ENCODE peak calls at places on chromosome 22, in six cellular contexts. E is HAP-1; L is LHCN-M2; I is NCI-H1092; R is SJSA1; Z is activated T-cell treated with anti-CD3 and anti-CD28 coated beads, Interleukin-2, amount 50 U/mL, for 48 hours. P is an unnamed sample.

GRCh38 chr22:28027453-28028448 is 108.7 kb upstream of the PITPNB start:
- DNase-seq in R (no peak), Z (peak), L (no peak), E (no peak), I (peak), P (no peak)

GRCh38 chr22:43823353-43823908 is 11.3 kb upstream of the EFCAB6 start:
- DNase-seq in L (peak), E (no peak), Z (no peak), I (no peak), R (no peak), P (peak)

GRCh38 chr22:43925433-43926348 is 2.1 kb downstream of the PNPLA3 start:
- DNase-seq in Z (no peak), E (peak), I (no peak), L (peak), R (peak), P (peak)

GRCh38 chr22:31870890-31871289 is 73.4 kb upstream of the YWHAH start:
- DNase-seq in L (peak), E (no peak), R (peak), I (no peak), Z (no peak), P (peak)

GRCh38 chr22:46084943-46085830 is 65.1 kb upstream of the PPARA start:
- DNase-seq in Z (no peak), I (no peak), R (peak), L (peak), E (no peak), P (peak)

GRCh38 chr22:39524753-39525657 is 4.6 kb downstream of the ATF4 start:
- DNase-seq in L (no peak), Z (peak), R (no peak), E (no peak), I (no peak), P (no peak)

GRCh38 chr22:23067691-23068090 is 2.6 kb upstream of the GNAZ start:
- DNase-seq in R (peak), E (no peak), L (no peak), Z (no peak), I (no peak), P (no peak)

GRCh38 chr22:39598017-39598965 is 27.7 kb downstream of the CACNA1I start:
- DNase-seq in Z (peak), E (peak), L (no peak), R (no peak), I (no peak), P (no peak)

GRCh38 chr22:25282671-25283561 is 63.5 kb downstream of the CRYBB2 start:
- DNase-seq in R (no peak), L (no peak), I (no peak), E (no peak), Z (no peak), P (no peak)

GRCh38 chr22:43109921-43110443 is 568 bp upstream of the BIK start:
- DNase-seq in R (no peak), L (no peak), E (no peak), Z (no peak), I (no peak), P (no peak)

GRCh38 chr22:40036591-40037225 is 42.0 kb downstream of the FAM83F start:
- DNase-seq in R (peak), E (peak), I (peak), L (peak), Z (peak), P (peak)

GRCh38 chr22:20920881-20921203 is 3.6 kb downstream of the CRKL start:
- DNase-seq in I (no peak), L (no peak), R (no peak), E (peak), Z (no peak), P (no peak)

GRCh38 chr22:29142116-29142515 is 63.6 kb upstream of the EMID1 start:
- DNase-seq in I (no peak), E (no peak), Z (no peak), L (no peak), R (no peak), P (no peak)

GRCh38 chr22:20423636-20424511 is 13.8 kb downstream of the SCARF2 start:
- DNase-seq in R (peak), L (no peak), Z (no peak), I (no peak), E (no peak), P (no peak)

GRCh38 chr22:41963453-41964105 is 5.7 kb upstream of the SEPTIN3 start:
- DNase-seq in Z (no peak), I (no peak), R (no peak), L (no peak), E (no peak), P (no peak)

GRCh38 chr22:49400136-49400865 is 427.4 kb downstream of the BRD1 start:
- DNase-seq in I (no peak), E (no peak), Z (no peak), R (no peak), L (no peak), P (no peak)

GRCh38 chr22:39690901-39691620 is 120.5 kb downstream of the CACNA1I start:
- DNase-seq in L (no peak), E (peak), I (peak), Z (peak), R (no peak), P (no peak)

GRCh38 chr22:46071451-46072029 is 78.8 kb upstream of the PPARA start:
- DNase-seq in R (peak), E (peak), Z (peak), L (peak), I (peak), P (peak)

GRCh38 chr22:37189011-37189466 is 992 bp upstream of the C1QTNF6 start:
- DNase-seq in R (peak), I (no peak), L (no peak), Z (no peak), E (no peak), P (no peak)

GRCh38 chr22:49776053-49776511 is 51.6 kb downstream of the BRD1 start:
- DNase-seq in R (no peak), E (no peak), I (no peak), L (no peak), Z (no peak), P (no peak)

GRCh38 chr22:32653823-32654222 is 147.7 kb upstream of the TIMP3 start:
- DNase-seq in I (no peak), E (no peak), Z (no peak), L (no peak), R (no peak), P (no peak)

GRCh38 chr22:23207786-23208325 is 27.5 kb downstream of the BCR start:
- DNase-seq in I (peak), R (no peak), L (no peak), Z (no peak), E (no peak), P (peak)

GRCh38 chr22:45101828-45102227 is 61.9 kb upstream of the NUP50 start:
- DNase-seq in Z (peak), L (peak), R (no peak), I (no peak), E (no peak), P (peak)

GRCh38 chr22:44574057-44574456 is 76.0 kb upstream of the RTL6 start:
- DNase-seq in E (no peak), L (peak), I (no peak), Z (no peak), R (peak), P (peak)

GRCh38 chr22:19523240-19524169 is 705 bp downstream of the CLDN5 start:
- DNase-seq in I (no peak), L (no peak), R (peak), Z (no peak), E (no peak), P (no peak)

GRCh38 chr22:48373626-48374173 is 1454.0 kb downstream of the BRD1 start:
- DNase-seq in R (no peak), Z (no peak), L (no peak), I (no peak), E (no peak), P (no peak)

GRCh38 chr22:43796567-43796966 is 15.5 kb downstream of the EFCAB6 start:
- DNase-seq in L (peak), I (no peak), Z (no peak), E (no peak), R (no peak), P (peak)

P was measured in myocyte.